ENCODE peak calls at places on chromosomes 11 and 22, in nine cellular contexts. V is ELR; B is AG09309; N is activated CD8-positive, alpha-beta memory T cell treated with anti-CD3 and anti-CD28 coated beads, Interleukin-2, amount 10 ng/mL, durations not matched to agents 7 days and 5 days; C is breast epithelium; S is coronary artery; A is endodermal cell; K is activated T-helper 1 cell treated with Interleukin-2 at 50 U/mL for 16 hours; Z is anterior cingulate cortex. F is an unnamed sample.

GRCh38 chr11:103528046-103528445 is 418.8 kb downstream of the DYNC2H1 start:
- DNase-seq in V (no peak), B (no peak), N (no peak), C (no peak), S (no peak), A (no peak), K (no peak), Z (no peak), F (no peak)

GRCh38 chr11:84899740-84900139 is 727.4 kb downstream of the DLG2 start:
- DNase-seq in V (peak; percentile 72), B (no peak), N (no peak), C (no peak), S (no peak), A (peak; percentile 58), K (no peak), Z (no peak), F (no peak)

GRCh38 chr11:10984250-10984649 is 126.4 kb upstream of the ZBED5 start:
- DNase-seq in V (peak; percentile 5), B (no peak), N (no peak), C (no peak), S (no peak), A (peak; percentile 57), K (no peak), Z (no peak), F (no peak)

GRCh38 chr11:74121804-74122203 is 49.0 kb downstream of the C2CD3 start:
- DNase-seq in V (no peak), B (no peak), N (no peak), C (no peak), S (no peak), A (no peak), K (no peak), Z (no peak), F (no peak)

GRCh38 chr22:35023692-35024363 is 42.1 kb upstream of the ISX start:
- DNase-seq in V (peak; percentile 8), B (no peak), N (peak; percentile 70), C (peak; percentile 72), S (no peak), A (peak; percentile 97), K (peak; percentile 13), Z (peak; percentile 32), F (peak; percentile 42)

GRCh38 chr22:36738416-36739020 is 35.0 kb upstream of the CACNG2 start:
- DNase-seq in V (no peak), B (no peak), N (no peak), C (peak; percentile 20), S (peak; percentile 49), A (peak; percentile 17), K (no peak), Z (no peak), F (no peak)

GRCh38 chr11:7518811-7519562 is 5.2 kb downstream of the PPFIBP2 start:
- DNase-seq in V (no peak), B (no peak), N (no peak), C (no peak), S (peak; percentile 71), A (no peak), K (no peak), Z (no peak), F (no peak)

GRCh38 chr11:47995318-47995717 is 15.0 kb downstream of the PTPRJ start:
- DNase-seq in V (no peak), B (no peak), N (no peak), C (no peak), S (no peak), A (no peak), K (no peak), Z (no peak), F (no peak)

GRCh38 chr11:57471496-57471895 is 11.2 kb downstream of the RTN4RL2 start:
- DNase-seq in V (no peak), B (no peak), N (no peak), C (no peak), S (no peak), A (no peak), K (no peak), Z (no peak), F (no peak)

GRCh38 chr11:61711493-61711892 is 31.3 kb downstream of the DAGLA start:
- DNase-seq in V (no peak), B (no peak), N (no peak), C (no peak), S (no peak), A (no peak), K (no peak), Z (no peak), F (no peak)

GRCh38 chr22:49849161-49850020 is 4.3 kb upstream of the ZBED4 start:
- DNase-seq in V (no peak), B (no peak), N (no peak), C (peak; percentile 40), S (no peak), A (no peak), K (no peak), Z (no peak), F (no peak)

GRCh38 chr22:32130464-32130863 is 28.6 kb downstream of the C22orf42 start:
- DNase-seq in V (no peak), B (no peak), N (no peak), C (no peak), S (peak; percentile 26), A (no peak), K (no peak), Z (no peak), F (no peak)

GRCh38 chr11:44016546-44017442 is 31.0 kb upstream of the ACCSL start:
- DNase-seq in V (no peak), B (no peak), N (peak; percentile 36), C (no peak), S (peak; percentile 70), A (no peak), K (no peak), Z (no peak), F (no peak)

GRCh38 chr11:107791343-107792048 is 67.1 kb downstream of the SLC35F2 start:
- DNase-seq in V (no peak), B (no peak), N (no peak), C (no peak), S (no peak), A (no peak), K (no peak), Z (no peak), F (no peak)

GRCh38 chr11:33808228-33808828 is 34.0 kb upstream of the FBXO3 start:
- DNase-seq in V (peak; percentile 82), B (peak; percentile 18), N (peak; percentile 87), C (peak; percentile 88), S (peak; percentile 81), A (peak; percentile 98), K (peak; percentile 71), Z (peak; percentile 76), F (peak; percentile 85)

GRCh38 chr11:67370351-67371076 is 2.9 kb downstream of the CLCF1 start:
- DNase-seq in V (peak; percentile 68), B (no peak), N (no peak), C (no peak), S (no peak), A (peak; percentile 55), K (no peak), Z (no peak), F (no peak)

GRCh38 chr11:96318399-96318798 is 24.6 kb downstream of the MAML2 start:
- DNase-seq in V (no peak), B (no peak), N (no peak), C (no peak), S (no peak), A (no peak), K (no peak), Z (no peak), F (no peak)

GRCh38 chr11:112025682-112026081 is 474 bp downstream of the DLAT start:
- DNase-seq in V (peak; percentile 40), B (no peak), N (no peak), C (no peak), S (no peak), A (no peak), K (no peak), Z (no peak), F (no peak)

GRCh38 chr11:97516688-97517087 is 1126.9 kb downstream of the JRKL start:
- DNase-seq in V (peak; percentile 7), B (no peak), N (no peak), C (no peak), S (no peak), A (no peak), K (no peak), Z (no peak), F (no peak)

GRCh38 chr22:49564054-49564453 is 263.6 kb downstream of the BRD1 start:
- DNase-seq in V (no peak), B (no peak), N (no peak), C (no peak), S (peak; percentile 29), A (peak; percentile 12), K (no peak), Z (no peak), F (no peak)

GRCh38 chr11:125941606-125942275 is 4.1 kb upstream of the VSIG10L2 start:
- DNase-seq in V (peak; percentile 43), B (no peak), N (peak; percentile 58), C (peak; percentile 67), S (peak; percentile 64), A (peak; percentile 97), K (no peak), Z (no peak), F (peak; percentile 48)

GRCh38 chr11:46338636-46338987 is 8.7 kb upstream of the DGKZ start:
- DNase-seq in V (peak; percentile 22), B (no peak), N (no peak), C (no peak), S (no peak), A (no peak), K (no peak), Z (no peak), F (no peak)

GRCh38 chr11:128533473-128533872 is 53.9 kb downstream of the ETS1 start:
- DNase-seq in V (no peak), B (no peak), N (no peak), C (no peak), S (no peak), A (no peak), K (no peak), Z (no peak), F (no peak)

GRCh38 chr11:133836076-133836548 is 9.2 kb downstream of the SPATA19 start:
- DNase-seq in V (no peak), B (no peak), N (no peak), C (no peak), S (peak; percentile 46), A (no peak), K (no peak), Z (no peak), F (no peak)

GRCh38 chr11:45860348-45860747 is 13.1 kb downstream of the CRY2 start:
- DNase-seq in V (no peak), B (no peak), N (no peak), C (no peak), S (no peak), A (no peak), K (no peak), Z (no peak), F (no peak)

GRCh38 chr11:102007567-102008437 is 39.4 kb upstream of the CFAP300 start:
- DNase-seq in V (peak; percentile 76), B (peak; percentile 18), N (no peak), C (no peak), S (no peak), A (peak; percentile 51), K (no peak), Z (no peak), F (no peak)

GRCh38 chr11:72701466-72701865 is 27.2 kb upstream of the PDE2A start:
- DNase-seq in V (no peak), B (no peak), N (no peak), C (no peak), S (no peak), A (no peak), K (no peak), Z (no peak), F (no peak)

GRCh38 chr22:49672013-49672516 is 155.6 kb downstream of the BRD1 start:
- DNase-seq in V (no peak), B (no peak), N (peak; percentile 31), C (no peak), S (peak; percentile 49), A (no peak), K (no peak), Z (no peak), F (no peak)

F was measured in CD4-positive, alpha-beta T cell.